ENCODE peak calls at places on chromosomes 5 and 9, in six cellular contexts. One of them, this sample, is unnamed.

GRCh38 chr5:85604378-85604777 is 1013.4 kb upstream of the COX7C start:
- DNase-seq in trophoblast cell: no peak
- DNase-seq in IMR-90: no peak
- DNase-seq in mesenchymal stem cell: no peak
- DNase-seq in H1: no peak
- DNase-seq in neuronal stem cell: no peak
- DNase-seq in this sample: no peak

GRCh38 chr9:19114680-19115270 is 12.1 kb upstream of the HAUS6 start:
- DNase-seq in neuronal stem cell: no peak
- DNase-seq in trophoblast cell: no peak
- DNase-seq in H1: no peak
- DNase-seq in mesenchymal stem cell: no peak
- DNase-seq in IMR-90: peak; percentile 68
- DNase-seq in this sample: peak; percentile 32

GRCh38 chr9:71909887-71910601 is 949 bp downstream of the ABHD17B start:
- DNase-seq in neuronal stem cell: peak; percentile 67
- DNase-seq in H1: no peak
- DNase-seq in trophoblast cell: no peak
- DNase-seq in mesenchymal stem cell: peak; percentile 65
- DNase-seq in IMR-90: peak; percentile 20
- DNase-seq in this sample: peak; percentile 77

GRCh38 chr5:134817006-134817405 is 28.8 kb upstream of the C5orf24 start:
- DNase-seq in neuronal stem cell: no peak
- DNase-seq in H1: no peak
- DNase-seq in IMR-90: no peak
- DNase-seq in mesenchymal stem cell: no peak
- DNase-seq in trophoblast cell: no peak
- DNase-seq in this sample: no peak

GRCh38 chr5:59533730-59534108 is 359.8 kb downstream of the PDE4D start:
- DNase-seq in H1: no peak
- DNase-seq in trophoblast cell: no peak
- DNase-seq in neuronal stem cell: no peak
- DNase-seq in mesenchymal stem cell: no peak
- DNase-seq in IMR-90: no peak
- DNase-seq in this sample: no peak

GRCh38 chr9:26264709-26265601 is 586.7 kb upstream of the TUSC1 start:
- DNase-seq in H1: no peak
- DNase-seq in mesenchymal stem cell: peak; percentile 91
- DNase-seq in IMR-90: peak; percentile 93
- DNase-seq in trophoblast cell: peak; percentile 75
- DNase-seq in neuronal stem cell: no peak
- DNase-seq in this sample: peak; percentile 57

GRCh38 chr5:132136906-132137305 is 63.3 kb downstream of the CSF2 start:
- DNase-seq in trophoblast cell: no peak
- DNase-seq in neuronal stem cell: no peak
- DNase-seq in mesenchymal stem cell: no peak
- DNase-seq in IMR-90: peak; percentile 88
- DNase-seq in H1: no peak
- DNase-seq in this sample: no peak

GRCh38 chr5:169307648-169308047 is 6.7 kb upstream of the SLIT3 start:
- DNase-seq in IMR-90: no peak
- DNase-seq in trophoblast cell: no peak
- DNase-seq in H1: no peak
- DNase-seq in neuronal stem cell: no peak
- DNase-seq in mesenchymal stem cell: no peak
- DNase-seq in this sample: no peak

GRCh38 chr5:11050596-11051304 is 289.7 kb upstream of the DAP start:
- DNase-seq in H1: no peak
- DNase-seq in mesenchymal stem cell: no peak
- DNase-seq in trophoblast cell: peak; percentile 52
- DNase-seq in neuronal stem cell: no peak
- DNase-seq in IMR-90: peak; percentile 2
- DNase-seq in this sample: no peak

GRCh38 chr5:9454012-9454481 is 91.8 kb downstream of the SEMA5A start:
- DNase-seq in mesenchymal stem cell: peak; percentile 54
- DNase-seq in trophoblast cell: peak; percentile 31
- DNase-seq in H1: no peak
- DNase-seq in IMR-90: no peak
- DNase-seq in neuronal stem cell: no peak
- DNase-seq in this sample: peak; percentile 61

GRCh38 chr9:80078826-80079225 is 507.1 kb downstream of the TLE4 start:
- DNase-seq in H1: no peak
- DNase-seq in mesenchymal stem cell: peak; percentile 24
- DNase-seq in trophoblast cell: no peak
- DNase-seq in IMR-90: no peak
- DNase-seq in neuronal stem cell: no peak
- DNase-seq in this sample: no peak

GRCh38 chr5:41796061-41796460 is 74.2 kb downstream of the OXCT1 start:
- DNase-seq in neuronal stem cell: no peak
- DNase-seq in H1: no peak
- DNase-seq in IMR-90: no peak
- DNase-seq in mesenchymal stem cell: no peak
- DNase-seq in trophoblast cell: no peak
- DNase-seq in this sample: no peak

GRCh38 chr5:151896041-151896691 is 28.5 kb downstream of the GLRA1 start:
- DNase-seq in trophoblast cell: no peak
- DNase-seq in IMR-90: peak; percentile 51
- DNase-seq in H1: no peak
- DNase-seq in mesenchymal stem cell: peak; percentile 41
- DNase-seq in neuronal stem cell: no peak
- DNase-seq in this sample: peak; percentile 95

GRCh38 chr5:180873628-180874520 is 12.8 kb upstream of the ZFP62 start:
- DNase-seq in IMR-90: peak; percentile 23
- DNase-seq in H1: no peak
- DNase-seq in trophoblast cell: peak; percentile 95
- DNase-seq in neuronal stem cell: no peak
- DNase-seq in mesenchymal stem cell: peak; percentile 35
- DNase-seq in this sample: peak; percentile 21

GRCh38 chr9:133375116-133375723 is 640 bp downstream of the SURF4 start:
- DNase-seq in neuronal stem cell: peak; percentile 23
- DNase-seq in mesenchymal stem cell: peak; percentile 72
- DNase-seq in IMR-90: peak; percentile 46
- DNase-seq in trophoblast cell: peak; percentile 59
- DNase-seq in H1: no peak
- DNase-seq in this sample: peak; percentile 63

GRCh38 chr9:4038182-4038723 is 261.6 kb downstream of the GLIS3 start:
- DNase-seq in neuronal stem cell: no peak
- DNase-seq in mesenchymal stem cell: peak; percentile 59
- DNase-seq in IMR-90: peak; percentile 53
- DNase-seq in H1: no peak
- DNase-seq in trophoblast cell: no peak
- DNase-seq in this sample: no peak

GRCh38 chr5:179375236-179375685 is 30.0 kb upstream of the ADAMTS2 start:
- DNase-seq in IMR-90: no peak
- DNase-seq in mesenchymal stem cell: no peak
- DNase-seq in H1: no peak
- DNase-seq in neuronal stem cell: no peak
- DNase-seq in trophoblast cell: no peak
- DNase-seq in this sample: peak; percentile 3

DNA sequence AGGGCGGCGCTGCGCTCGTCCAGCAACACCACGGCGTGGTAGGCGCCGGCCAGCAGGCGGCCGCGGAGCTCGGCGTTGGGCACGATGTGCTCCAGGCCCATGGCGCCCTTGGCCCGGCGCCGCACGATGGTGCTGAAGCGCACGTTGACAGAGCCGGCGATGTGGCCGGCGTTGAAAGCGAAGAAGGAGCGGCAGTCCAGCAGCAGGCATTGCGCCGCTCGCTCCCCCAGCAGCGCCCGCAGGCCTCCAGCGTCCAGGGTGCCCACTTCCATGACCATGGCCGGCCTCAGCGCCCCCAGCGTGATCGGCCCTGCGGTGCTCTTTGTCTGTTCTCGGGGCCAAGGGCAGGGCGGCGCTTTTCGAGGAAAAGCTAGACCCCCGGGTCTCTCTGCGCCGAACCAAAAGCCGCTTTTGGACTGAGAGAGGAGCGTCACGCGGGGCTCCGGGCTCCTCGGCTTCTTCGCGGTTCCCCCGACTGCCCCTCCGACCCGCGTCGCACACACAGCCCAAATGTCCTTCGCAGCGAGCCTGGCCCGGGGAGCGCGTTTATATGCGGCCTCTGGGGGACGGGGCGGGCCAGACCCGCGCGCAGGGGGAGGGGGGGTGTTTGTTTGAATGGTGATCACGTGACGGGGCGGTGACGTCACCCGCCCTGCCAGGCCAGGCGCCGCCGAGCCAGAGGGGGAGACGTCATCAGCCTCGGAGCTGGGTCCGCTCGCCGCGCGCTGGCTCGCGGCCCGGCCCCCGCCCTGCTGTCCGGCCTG is at the start of gene DUSP1:
- DNase-seq in IMR-90: peak; percentile 98
- DNase-seq in neuronal stem cell: peak; percentile 96
- DNase-seq in trophoblast cell: peak; percentile 96
- DNase-seq in H1: peak; percentile 96
- DNase-seq in mesenchymal stem cell: peak; percentile 98
- DNase-seq in this sample: peak; percentile 98
- H2BK120ac ChIP-seq in IMR-90: peak within 1 kb of the TSS; percentile 99
- H2BK120ac ChIP-seq in neuronal stem cell: peak within 1 kb of the TSS; percentile 58
- H2BK120ac ChIP-seq in trophoblast cell: peak within 1 kb of the TSS; percentile 97
- H2BK120ac ChIP-seq in H1: no peak within 1 kb of the TSS
- H2BK120ac ChIP-seq in mesenchymal stem cell: peak within 1 kb of the TSS; percentile 97
- H2BK120ac ChIP-seq in this sample: peak within 1 kb of the TSS; percentile 11

DNA sequence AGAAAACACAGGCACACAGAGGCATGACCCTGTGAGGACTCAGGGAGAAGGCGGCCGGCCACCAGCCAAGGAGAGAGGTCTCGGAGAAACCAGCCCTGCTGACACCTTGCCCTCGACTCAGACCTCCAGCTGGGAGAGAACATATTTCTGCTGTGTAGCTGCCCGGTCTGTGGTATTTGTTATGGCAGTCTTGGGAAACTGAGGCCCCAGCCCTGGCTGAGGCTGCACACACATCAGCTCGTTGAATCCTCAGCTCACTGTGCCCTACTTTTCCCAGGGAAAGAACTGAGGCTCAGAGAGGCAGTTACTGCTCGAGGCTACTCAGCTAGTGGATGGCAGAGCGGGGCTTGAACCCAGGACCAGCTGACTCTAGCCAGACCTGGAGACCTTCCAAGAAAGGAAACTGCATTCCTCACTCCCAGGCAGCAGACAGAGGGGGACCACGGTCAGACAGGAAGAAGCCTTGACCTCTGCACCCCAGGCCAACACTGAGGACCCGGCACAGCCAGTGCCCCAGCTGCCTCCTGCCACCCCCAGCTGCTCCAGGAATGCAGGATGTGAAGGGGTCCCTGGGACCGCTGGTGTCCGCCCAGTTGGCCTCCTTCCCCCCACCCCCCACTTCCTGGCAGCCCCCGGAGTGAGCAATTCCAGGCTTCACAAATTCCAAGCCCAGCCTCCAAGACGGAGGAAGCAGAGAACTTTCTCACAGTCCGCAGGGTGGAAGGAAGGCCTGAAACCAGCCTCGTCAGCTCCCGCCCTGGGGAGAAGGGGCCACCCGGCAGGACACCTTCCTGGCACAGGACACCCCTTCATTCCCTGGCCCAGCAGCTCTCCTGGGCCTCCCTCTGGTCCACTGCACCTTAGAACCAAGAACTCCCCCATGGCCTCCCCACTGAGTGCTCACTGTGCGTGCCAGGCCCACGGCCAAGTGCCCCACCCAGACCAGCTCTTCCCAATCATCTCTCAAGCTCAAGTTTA is 69.9 kb downstream of the LRSAM1 start:
- DNase-seq in trophoblast cell: no peak
- DNase-seq in neuronal stem cell: no peak
- DNase-seq in H1: no peak
- DNase-seq in IMR-90: peak; percentile 83
- DNase-seq in mesenchymal stem cell: peak; percentile 95
- DNase-seq in this sample: peak; percentile 85
- H3K18ac ChIP-seq in trophoblast cell: peak overlapping the region; percentile 95
- H3K18ac ChIP-seq in neuronal stem cell: peak overlapping the region; percentile 77
- H3K18ac ChIP-seq in H1: peak overlapping the region; percentile 84
- H3K18ac ChIP-seq in IMR-90: peak overlapping the region; percentile 84
- H3K18ac ChIP-seq in mesenchymal stem cell: peak overlapping the region; percentile 100
- H3K18ac ChIP-seq in this sample: peak overlapping the region; percentile 11

GRCh38 chr9:104093647-104094533 is at the start of gene SMC2:
- DNase-seq in neuronal stem cell: peak; percentile 87
- DNase-seq in IMR-90: peak; percentile 84
- DNase-seq in trophoblast cell: peak; percentile 88
- DNase-seq in mesenchymal stem cell: peak; percentile 94
- DNase-seq in H1: peak; percentile 94
- DNase-seq in this sample: peak; percentile 94
- H2BK120ac ChIP-seq in neuronal stem cell: no peak within 1 kb of the TSS
- H2BK120ac ChIP-seq in IMR-90: peak within 1 kb of the TSS; percentile 97
- H2BK120ac ChIP-seq in trophoblast cell: peak within 1 kb of the TSS; percentile 79
- H2BK120ac ChIP-seq in mesenchymal stem cell: peak within 1 kb of the TSS; percentile 77
- H2BK120ac ChIP-seq in H1: peak within 1 kb of the TSS; percentile 92
- H2BK120ac ChIP-seq in this sample: no peak within 1 kb of the TSS

GRCh38 chr5:176648467-176649194 is 1.3 kb downstream of the TSPAN17 start:
- DNase-seq in H1: no peak
- DNase-seq in neuronal stem cell: no peak
- DNase-seq in IMR-90: no peak
- DNase-seq in mesenchymal stem cell: no peak
- DNase-seq in trophoblast cell: no peak
- DNase-seq in this sample: no peak

GRCh38 chr5:176646049-176646706 is 1.1 kb upstream of the TSPAN17 start:
- DNase-seq in neuronal stem cell: no peak
- DNase-seq in H1: no peak
- DNase-seq in IMR-90: no peak
- DNase-seq in trophoblast cell: peak; percentile 63
- DNase-seq in mesenchymal stem cell: no peak
- DNase-seq in this sample: no peak

GRCh38 chr5:176646707-176647029 is 616 bp upstream of the TSPAN17 start:
- DNase-seq in trophoblast cell: no peak
- DNase-seq in neuronal stem cell: no peak
- DNase-seq in IMR-90: no peak
- DNase-seq in mesenchymal stem cell: no peak
- DNase-seq in H1: no peak
- DNase-seq in this sample: no peak

GRCh38 chr5:176647870-176648466 is 684 bp downstream of the TSPAN17 start:
- DNase-seq in mesenchymal stem cell: peak; percentile 29
- DNase-seq in H1: peak; percentile 65
- DNase-seq in neuronal stem cell: no peak
- DNase-seq in trophoblast cell: no peak
- DNase-seq in IMR-90: no peak
- DNase-seq in this sample: peak; percentile 33

DNA sequence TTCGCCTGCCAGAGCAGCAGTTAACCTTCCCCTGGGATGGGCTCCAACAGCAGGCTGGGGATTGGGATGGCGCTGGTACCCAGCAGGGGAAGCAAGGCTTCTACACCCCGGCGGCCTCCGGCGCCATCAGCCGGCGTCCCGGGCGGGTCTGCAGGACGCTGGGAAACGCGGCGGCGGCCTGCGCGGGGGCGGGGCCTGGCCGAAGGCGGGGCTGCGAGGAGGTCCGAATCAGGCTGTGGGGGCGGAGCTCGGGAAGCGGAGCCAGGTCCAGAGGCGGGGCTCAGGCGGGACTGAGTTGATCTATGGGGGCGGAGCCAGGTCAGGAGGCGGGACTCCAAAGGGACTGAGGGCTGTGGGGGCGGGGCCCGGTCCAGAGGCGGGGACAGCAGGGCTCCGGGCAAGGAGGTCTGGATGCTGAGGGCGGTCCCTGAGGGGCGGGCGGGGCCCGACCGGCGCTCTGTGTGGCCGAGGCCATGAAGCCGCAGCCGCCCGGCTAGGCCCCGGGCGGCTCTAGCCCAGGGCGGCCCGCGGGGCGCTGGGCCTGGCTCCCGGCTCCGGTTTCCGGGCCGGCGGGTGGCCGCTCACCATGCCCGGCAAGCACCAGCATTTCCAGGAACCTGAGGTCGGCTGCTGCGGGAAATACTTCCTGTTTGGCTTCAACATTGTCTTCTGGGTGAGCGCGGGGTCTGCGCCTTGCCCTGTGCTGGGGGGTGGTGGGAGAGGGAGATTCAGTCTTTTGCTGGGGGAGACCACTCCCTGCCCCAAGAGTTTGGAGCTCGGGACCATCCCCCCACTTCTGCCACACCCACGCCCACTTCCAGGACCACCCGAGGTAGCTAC is at the start of gene TSPAN17:
- DNase-seq in mesenchymal stem cell: peak; percentile 98
- DNase-seq in trophoblast cell: peak; percentile 100
- DNase-seq in IMR-90: peak; percentile 98
- DNase-seq in H1: peak; percentile 100
- DNase-seq in neuronal stem cell: peak; percentile 99
- DNase-seq in this sample: peak; percentile 99
- H3K18ac ChIP-seq in mesenchymal stem cell: peak within 1 kb of the TSS; percentile 85
- H3K18ac ChIP-seq in trophoblast cell: peak within 1 kb of the TSS; percentile 76
- H3K18ac ChIP-seq in IMR-90: peak within 1 kb of the TSS; percentile 46
- H3K18ac ChIP-seq in H1: peak within 1 kb of the TSS; percentile 87
- H3K18ac ChIP-seq in neuronal stem cell: peak within 1 kb of the TSS; percentile 96
- H3K18ac ChIP-seq in this sample: peak within 1 kb of the TSS; percentile 87

This sample was measured in mesendoderm.